ENCODE peak calls at places on chromosomes 12 and 14, in nine cellular contexts. E is prostate gland; A is neural progenitor cell; Z is stimulated activated CD4-positive, alpha-beta T cell treated with anti-CD3 and anti-CD28 coated beads, Interleukin-2, amount 100 ng/mL, for 4 hours; K is fibroblast of mammary gland; C is EH; P is SJSA1; U is iPS-NIHi11; T is hepatocyte. S is an unnamed sample.
A peak's percentile ranks its signal among the peaks of the same experiment; 100 is the strongest.

GRCh38 chr12:49288412-49288853 is 6.5 kb upstream of the PRPH start:
- DNase-seq in E (peak; percentile 34), A (peak; percentile 72), Z (peak; percentile 50), K (peak; percentile 54), C (peak; percentile 61), P (no peak), U (peak; percentile 75), T (peak; percentile 71), S (peak; percentile 73)

GRCh38 chr12:14567311-14568195 is at the start of gene PLBD1:
- DNase-seq in E (peak; percentile 37), A (peak; percentile 73), Z (no peak), K (peak; percentile 50), C (peak; percentile 16), P (no peak), U (peak; percentile 81), T (peak; percentile 67), S (peak; percentile 88)

GRCh38 chr12:12890815-12891645 is at the start of gene GPRC5A:
- DNase-seq in E (peak; percentile 81), A (peak; percentile 54), Z (peak; percentile 7), K (peak; percentile 97), C (peak; percentile 99), P (peak; percentile 93), U (peak; percentile 79), T (peak; percentile 95), S (peak; percentile 93)

GRCh38 chr12:106128526-106129430 is 10.0 kb downstream of the NUAK1 start:
- DNase-seq in E (no peak), A (no peak), Z (no peak), K (no peak), C (no peak), P (no peak), U (no peak), T (no peak), S (peak; percentile 31)

GRCh38 chr14:77965919-77966435 is 166.1 kb downstream of the ADCK1 start:
- DNase-seq in E (no peak), A (peak; percentile 23), Z (no peak), K (peak; percentile 37), C (peak; percentile 9), P (no peak), U (peak; percentile 78), T (peak; percentile 55), S (peak; percentile 96)

GRCh38 chr12:3329361-3329760 is 161.6 kb upstream of the PRMT8 start:
- DNase-seq in E (no peak), A (no peak), Z (no peak), K (no peak), C (no peak), P (no peak), U (no peak), T (no peak), S (no peak)

GRCh38 chr12:96070670-96071279 is 35.4 kb upstream of the LTA4H start:
- DNase-seq in E (no peak), A (peak; percentile 72), Z (no peak), K (peak; percentile 32), C (peak; percentile 10), P (no peak), U (peak; percentile 47), T (no peak), S (peak; percentile 51)

GRCh38 chr12:45727301-45727993 is 2.1 kb upstream of the ARID2 start:
- DNase-seq in E (peak; percentile 89), A (peak; percentile 99), Z (peak; percentile 76), K (peak; percentile 96), C (peak; percentile 97), P (peak; percentile 97), U (peak; percentile 88), T (peak; percentile 97), S (peak; percentile 99)

GRCh38 chr14:77045570-77045890 is 17.0 kb upstream of the IRF2BPL start:
- DNase-seq in E (peak; percentile 57), A (no peak), Z (no peak), K (no peak), C (no peak), P (no peak), U (no peak), T (no peak), S (no peak)

GRCh38 chr14:67389261-67389660 is 22.7 kb downstream of the PLEK2 start:
- DNase-seq in E (no peak), A (no peak), Z (no peak), K (no peak), C (no peak), P (no peak), U (no peak), T (no peak), S (no peak)

GRCh38 chr14:23017091-23017490 is 7.1 kb upstream of the C14orf93 start:
- DNase-seq in E (no peak), A (no peak), Z (no peak), K (no peak), C (no peak), P (no peak), U (no peak), T (no peak), S (no peak)

GRCh38 chr14:30580616-30581282 is 21.8 kb downstream of the G2E3 start:
- DNase-seq in E (no peak), A (no peak), Z (no peak), K (no peak), C (peak; percentile 70), P (no peak), U (no peak), T (no peak), S (no peak)

GRCh38 chr14:103057028-103057371 is 349 bp downstream of the CDC42BPB start:
- DNase-seq in E (no peak), A (no peak), Z (no peak), K (no peak), C (no peak), P (peak; percentile 41), U (no peak), T (no peak), S (peak; percentile 57)

GRCh38 chr14:91229743-91230200 is 14.7 kb downstream of the GPR68 start:
- DNase-seq in E (no peak), A (no peak), Z (peak; percentile 46), K (peak; percentile 66), C (peak; percentile 81), P (no peak), U (no peak), T (no peak), S (no peak)

GRCh38 chr14:32657081-32657480 is 281.6 kb upstream of the NPAS3 start:
- DNase-seq in E (no peak), A (no peak), Z (no peak), K (peak; percentile 92), C (peak; percentile 60), P (no peak), U (peak; percentile 6), T (no peak), S (no peak)

GRCh38 chr14:74882103-74882920 is 596 bp downstream of the DLST start:
- DNase-seq in E (peak; percentile 17), A (peak; percentile 65), Z (peak; percentile 27), K (peak; percentile 70), C (peak; percentile 54), P (peak; percentile 49), U (no peak), T (peak; percentile 65), S (peak; percentile 60)

GRCh38 chr14:87955501-87955900 is 37.5 kb downstream of the GALC start:
- DNase-seq in E (no peak), A (no peak), Z (no peak), K (no peak), C (peak; percentile 40), P (no peak), U (no peak), T (no peak), S (no peak)

GRCh38 chr12:34386621-34387255 is 364.4 kb downstream of the ALG10 start:
- DNase-seq in E (no peak), A (no peak), Z (no peak), K (no peak), C (no peak), P (no peak), U (no peak), T (no peak), S (no peak)

GRCh38 chr14:95516554-95517209 is at the start of gene SYNE3:
- DNase-seq in E (no peak), A (peak; percentile 66), Z (no peak), K (no peak), C (peak; percentile 58), P (no peak), U (peak; percentile 84), T (peak; percentile 80), S (peak; percentile 57)

GRCh38 chr14:33676135-33676566 is 274.7 kb downstream of the EGLN3 start:
- DNase-seq in E (peak; percentile 23), A (peak; percentile 80), Z (no peak), K (peak; percentile 57), C (peak; percentile 56), P (peak; percentile 86), U (peak; percentile 66), T (peak; percentile 60), S (peak; percentile 85)

GRCh38 chr14:67952786-67953185 is 133.2 kb downstream of the RAD51B start:
- DNase-seq in E (no peak), A (no peak), Z (no peak), K (no peak), C (peak; percentile 16), P (no peak), U (no peak), T (no peak), S (no peak)

GRCh38 chr14:105249175-105250007 is 1.1 kb downstream of the BTBD6 start:
- DNase-seq in E (no peak), A (peak; percentile 52), Z (no peak), K (no peak), C (peak; percentile 43), P (no peak), U (peak; percentile 69), T (no peak), S (peak; percentile 66)

GRCh38 chr12:69779928-69780327 is 41.3 kb downstream of the RAB3IP start:
- DNase-seq in E (no peak), A (peak; percentile 53), Z (no peak), K (peak; percentile 59), C (peak; percentile 30), P (no peak), U (peak; percentile 73), T (no peak), S (no peak)